ENCODE peak calls at places on chromosome 13, in eight cellular contexts. S, Z, A, E, O, K, B and I are unnamed samples.

GRCh38 chr13:114079601-114080536 is 52.6 kb downstream of the RASA3 start:
- DNase-seq in S (no peak), E (no peak), O (no peak), A (peak; percentile 73), Z (no peak), B (no peak), K (no peak), I (peak; percentile 30)

GRCh38 chr13:48641404-48641803 is 12.3 kb upstream of the CYSLTR2 start:
- DNase-seq in A (no peak), E (no peak), B (no peak), Z (no peak), S (no peak), K (no peak), O (no peak), I (no peak)

GRCh38 chr13:42048625-42049453 is at the start of gene DGKH:
- DNase-seq in A (peak; percentile 93), S (peak; percentile 54), B (peak; percentile 78), E (peak; percentile 65), K (peak; percentile 91), O (peak; percentile 62), Z (peak; percentile 80), I (peak; percentile 84)

GRCh38 chr13:48976677-48977625 is 1.2 kb downstream of the FNDC3A start:
- DNase-seq in S (no peak), B (peak; percentile 44), A (no peak), Z (no peak), E (no peak), O (no peak), K (no peak), I (no peak)

GRCh38 chr13:99746857-99747710 is 224.5 kb downstream of the ZIC5 start:
- DNase-seq in A (no peak), E (no peak), Z (no peak), O (no peak), S (no peak), K (no peak), B (no peak), I (peak; percentile 52)

GRCh38 chr13:113178070-113178895 is 19.8 kb downstream of the PROZ start:
- DNase-seq in S (no peak), B (peak; percentile 92), Z (no peak), E (peak; percentile 56), K (no peak), A (no peak), O (no peak), I (peak; percentile 95)

GRCh38 chr13:48637601-48638000 is 16.1 kb upstream of the CYSLTR2 start:
- DNase-seq in Z (no peak), O (no peak), S (no peak), K (no peak), B (no peak), A (no peak), E (no peak), I (no peak)

GRCh38 chr13:39259371-39259770 is 221.1 kb downstream of the NHLRC3 start:
- DNase-seq in A (no peak), S (no peak), Z (no peak), B (no peak), K (no peak), O (no peak), E (no peak), I (no peak)

GRCh38 chr13:75372517-75372916 is 109.5 kb downstream of the TBC1D4 start:
- DNase-seq in E (peak; percentile 58), B (peak; percentile 78), A (no peak), K (no peak), S (no peak), Z (no peak), O (no peak), I (peak; percentile 53)

GRCh38 chr13:100244431-100244830 is 155.5 kb downstream of the PCCA start:
- DNase-seq in S (no peak), B (no peak), Z (no peak), O (no peak), E (no peak), A (no peak), K (no peak), I (no peak)

GRCh38 chr13:95327190-95327589 is 25.9 kb upstream of the ABCC4 start:
- DNase-seq in K (no peak), E (no peak), O (no peak), S (no peak), A (no peak), B (no peak), Z (no peak), I (no peak)

GRCh38 chr13:47680752-47681151 is 320.3 kb downstream of the SUCLA2 start:
- DNase-seq in B (peak; percentile 76), O (no peak), S (no peak), K (no peak), E (no peak), Z (no peak), A (no peak), I (no peak)

GRCh38 chr13:111217661-111218060 is 102.6 kb downstream of the ARHGEF7 start:
- DNase-seq in A (peak; percentile 69), K (peak; percentile 85), B (no peak), O (no peak), E (no peak), S (no peak), Z (peak; percentile 77), I (no peak)

GRCh38 chr13:88806438-88806837 is 1135.3 kb downstream of the SLITRK5 start:
- DNase-seq in S (no peak), E (no peak), Z (no peak), B (no peak), O (no peak), K (no peak), A (no peak), I (no peak)

GRCh38 chr13:33383724-33384577 is 98.4 kb upstream of the STARD13 start:
- DNase-seq in Z (no peak), A (no peak), S (no peak), E (no peak), B (peak; percentile 14), K (no peak), O (no peak), I (no peak)

GRCh38 chr13:99370476-99371272 is 63.5 kb upstream of the GPR183 start:
- DNase-seq in K (no peak), E (no peak), O (no peak), B (no peak), A (peak; percentile 25), Z (no peak), S (no peak), I (peak; percentile 56)

GRCh38 chr13:99471231-99472202 is 29.8 kb upstream of the TM9SF2 start:
- DNase-seq in A (no peak), B (peak; percentile 27), Z (no peak), S (no peak), K (no peak), O (no peak), E (no peak), I (no peak)

GRCh38 chr13:74243637-74244526 is 109.7 kb upstream of the KLF12 start:
- DNase-seq in A (no peak), S (no peak), B (peak; percentile 52), O (no peak), E (no peak), Z (no peak), K (no peak), I (no peak)

GRCh38 chr13:81639984-81640582 is 1299.2 kb upstream of the SPRY2 start:
- DNase-seq in S (no peak), B (no peak), O (no peak), A (no peak), K (no peak), Z (no peak), E (no peak), I (no peak)

DNA sequence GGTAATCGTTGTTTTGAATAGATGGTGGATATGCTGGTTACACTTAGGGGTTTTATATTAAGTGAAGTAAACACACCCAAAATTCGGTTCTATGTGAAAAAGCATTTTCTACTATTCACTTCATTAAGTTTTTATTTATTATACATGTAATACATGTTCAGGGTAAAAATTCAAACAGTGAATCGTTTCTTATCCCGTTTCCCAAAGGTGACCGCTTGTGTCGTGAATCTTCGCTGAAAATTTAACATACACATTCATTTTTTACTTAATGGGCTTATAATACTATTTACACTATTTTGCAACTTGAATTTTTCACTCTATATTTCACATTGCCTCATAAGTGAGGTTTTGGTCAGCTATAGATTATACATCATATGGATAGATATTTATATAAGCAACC is 24.5 kb downstream of the IPO5 start:
- DNase-seq in S (no peak), O (no peak), B (no peak), E (no peak), K (no peak), A (no peak), Z (no peak), I (no peak)
- H3K27ac ChIP-seq in S (no peak overlapping the region), O (no peak overlapping the region), B (peak overlapping the region; percentile 74), E (no peak overlapping the region), K (no peak overlapping the region), A (no peak overlapping the region), Z (no peak overlapping the region), I (no peak overlapping the region)

GRCh38 chr13:44417876-44418275 is 44.3 kb downstream of the SERP2 start:
- DNase-seq in A (no peak), O (no peak), B (no peak), S (no peak), Z (no peak), K (peak; percentile 54), E (peak; percentile 42), I (no peak)
- H3K27ac ChIP-seq in A (no peak overlapping the region), O (no peak overlapping the region), B (no peak overlapping the region), S (no peak overlapping the region), Z (no peak overlapping the region), K (no peak overlapping the region), E (no peak overlapping the region), I (no peak overlapping the region)

DNA sequence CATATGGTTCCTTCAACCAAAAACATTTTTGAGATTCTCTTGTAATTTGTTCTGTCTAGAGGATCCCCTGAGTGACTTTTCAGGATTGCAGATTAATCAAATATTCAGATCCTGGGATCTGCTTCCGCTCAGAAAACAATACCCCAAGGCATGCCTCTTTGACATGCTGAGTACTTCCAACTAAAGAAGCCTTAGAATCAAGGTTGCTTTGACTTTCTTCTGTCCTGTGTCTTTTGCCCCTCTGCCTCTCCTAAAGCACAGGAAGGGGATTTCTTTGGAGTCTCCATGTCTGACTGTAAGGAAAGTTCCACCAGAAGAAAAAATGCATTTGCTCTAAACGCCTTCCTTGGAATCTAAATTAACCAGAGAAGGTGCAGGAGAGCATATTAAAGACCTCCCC is 431.5 kb downstream of the FGF14 start:
- DNase-seq in B (no peak), Z (no peak), O (no peak), K (no peak), E (no peak), S (no peak), A (no peak), I (no peak)
- H3K27ac ChIP-seq in B (no peak overlapping the region), Z (no peak overlapping the region), O (no peak overlapping the region), K (no peak overlapping the region), E (no peak overlapping the region), S (no peak overlapping the region), A (no peak overlapping the region), I (no peak overlapping the region)

GRCh38 chr13:23672616-23673015 is 102.4 kb downstream of the TNFRSF19 start:
- DNase-seq in Z (no peak), S (no peak), E (no peak), A (no peak), O (no peak), K (no peak), B (peak; percentile 80), I (no peak)

GRCh38 chr13:23671902-23672301 is 101.7 kb downstream of the TNFRSF19 start:
- DNase-seq in E (no peak), K (no peak), O (no peak), Z (no peak), A (no peak), B (peak; percentile 93), S (no peak), I (no peak)

GRCh38 chr13:23673867-23674605 is 103.8 kb downstream of the TNFRSF19 start:
- DNase-seq in S (no peak), A (no peak), K (no peak), E (no peak), B (peak; percentile 68), O (no peak), Z (no peak), I (no peak)

GRCh38 chr13:23674795-23675640 is 104.8 kb downstream of the TNFRSF19 start:
- DNase-seq in S (no peak), O (no peak), E (no peak), A (no peak), K (no peak), B (peak; percentile 99), Z (no peak), I (peak; percentile 28)

GRCh38 chr13:23673354-23673753 is 103.1 kb downstream of the TNFRSF19 start:
- DNase-seq in E (no peak), A (no peak), Z (no peak), O (no peak), B (peak; percentile 99), K (no peak), S (no peak), I (no peak)
- H3K27ac ChIP-seq in E (no peak overlapping the region), A (no peak overlapping the region), Z (no peak overlapping the region), O (no peak overlapping the region), B (peak overlapping the region; percentile 83), K (peak overlapping the region; percentile 21), S (no peak overlapping the region), I (no peak overlapping the region)